ENCODE peak calls at places on chromosomes 11 and 22, in seven cellular contexts. L is H1, T is HepG2, U is SK-N-SH, G is GM12891, I is K562, F is GM12878. M is an unnamed sample.

GRCh38 chr11:115613986-115614625 is 109.9 kb upstream of the CADM1 start:
- DNase-seq in L (no peak), U (no peak), G (no peak), T (peak), F (no peak), I (no peak), M (no peak)

GRCh38 chr22:27670701-27671412 is 130.7 kb downstream of the MN1 start:
- DNase-seq in F (no peak), U (no peak), L (peak), I (peak), G (no peak), T (peak), M (no peak)

GRCh38 chr11:17828311-17828751 is 93.8 kb downstream of the KCNC1 start:
- DNase-seq in I (no peak), L (no peak), T (no peak), U (no peak), G (no peak), F (no peak), M (no peak)

GRCh38 chr11:19984048-19984742 is 176.1 kb downstream of the DBX1 start:
- DNase-seq in G (no peak), L (no peak), F (no peak), T (no peak), I (no peak), U (no peak), M (no peak)

GRCh38 chr11:66172146-66172545 is 96.3 kb upstream of the RAB1B start:
- DNase-seq in I (no peak), G (no peak), T (no peak), U (no peak), L (no peak), F (no peak), M (no peak)

GRCh38 chr11:122267602-122268001 is 151.6 kb upstream of the BLID start:
- DNase-seq in G (no peak), L (no peak), I (no peak), F (no peak), U (peak), T (no peak), M (no peak)

GRCh38 chr11:130554241-130555055 is 106.0 kb downstream of the ADAMTS15 start:
- DNase-seq in U (no peak), L (no peak), G (no peak), I (no peak), T (no peak), F (no peak), M (no peak)

GRCh38 chr11:36037031-36037430 is 93.2 kb downstream of the LDLRAD3 start:
- DNase-seq in G (no peak), I (no peak), L (no peak), F (no peak), U (no peak), T (no peak), M (no peak)

GRCh38 chr11:68412593-68413475 is 47.7 kb upstream of the PPP6R3 start:
- DNase-seq in L (no peak), T (no peak), I (no peak), U (no peak), F (peak), G (no peak), M (peak)

GRCh38 chr22:36659762-36660509 is 43.6 kb downstream of the CACNG2 start:
- DNase-seq in L (no peak), G (no peak), I (peak), F (no peak), T (peak), U (peak), M (peak)

GRCh38 chr11:130671801-130672700 is 223.6 kb downstream of the ADAMTS15 start:
- DNase-seq in I (no peak), G (no peak), F (no peak), L (no peak), U (peak), T (no peak), M (no peak)

GRCh38 chr22:46390652-46391301 is 55.3 kb downstream of the TRMU start:
- DNase-seq in I (peak), U (peak), L (no peak), G (no peak), T (peak), F (no peak), M (no peak)

GRCh38 chr22:37627545-37627944 is 11.9 kb upstream of the SH3BP1 start:
- DNase-seq in I (no peak), T (no peak), L (no peak), F (no peak), U (no peak), G (no peak), M (no peak)

GRCh38 chr22:44620129-44620840 is 81.7 kb upstream of the PRR5 start:
- DNase-seq in G (no peak), L (peak), U (peak), T (peak), I (peak), F (no peak), M (no peak)

GRCh38 chr11:45148276-45148675 is 1.8 kb downstream of the PRDM11 start:
- DNase-seq in I (no peak), T (no peak), G (no peak), F (no peak), U (no peak), L (no peak), M (no peak)

GRCh38 chr11:34405079-34405858 is 33.5 kb upstream of the CAT start:
- DNase-seq in F (peak), U (no peak), G (no peak), L (no peak), T (no peak), I (no peak), M (no peak)

GRCh38 chr11:4983851-4984250 is 10.8 kb upstream of the OR51L1 start:
- DNase-seq in I (no peak), G (no peak), F (no peak), U (no peak), T (no peak), L (no peak), M (no peak)

GRCh38 chr11:18776324-18776723 is 15.3 kb downstream of the PTPN5 start:
- DNase-seq in F (no peak), G (no peak), L (no peak), U (no peak), T (no peak), I (no peak), M (no peak)

GRCh38 chr11:63589000-63589399 is 25.2 kb downstream of the PLAAT3 start:
- DNase-seq in F (no peak), U (no peak), L (no peak), I (no peak), G (no peak), T (no peak), M (no peak)

GRCh38 chr11:93089474-93090102 is 108.2 kb downstream of the SLC36A4 start:
- DNase-seq in F (no peak), G (no peak), L (no peak), I (no peak), T (peak), U (no peak), M (no peak)

GRCh38 chr11:704799-705645 is 1.0 kb upstream of the EPS8L2 start:
- DNase-seq in T (peak), F (no peak), I (no peak), L (no peak), G (no peak), U (peak), M (no peak)

GRCh38 chr22:36332623-36333331 is 55.0 kb downstream of the MYH9 start:
- DNase-seq in L (no peak), I (no peak), G (no peak), T (no peak), U (no peak), F (peak), M (peak)

GRCh38 chr22:39832627-39833074 is 60.9 kb downstream of the ENTHD1 start:
- DNase-seq in U (no peak), G (no peak), I (peak), F (no peak), T (no peak), L (no peak), M (no peak)

GRCh38 chr11:62925745-62926668 is 4.8 kb upstream of the CHRM1 start:
- DNase-seq in T (no peak), L (no peak), I (no peak), F (no peak), U (no peak), G (no peak), M (no peak)

GRCh38 chr22:43155789-43156188 is 4.4 kb downstream of the TSPO start:
- DNase-seq in G (no peak), T (no peak), U (no peak), F (no peak), L (no peak), I (no peak), M (no peak)

GRCh38 chr22:20015971-20016733 is 471 bp downstream of the ARVCF start:
- DNase-seq in T (peak), L (no peak), F (no peak), U (peak), G (no peak), I (peak), M (no peak)

GRCh38 chr11:69966583-69966835 is 111.6 kb upstream of the ANO1 start:
- DNase-seq in I (no peak), G (no peak), T (no peak), F (no peak), U (no peak), L (no peak), M (no peak)

GRCh38 chr11:73135346-73136284 is 6.5 kb downstream of the FCHSD2 start:
- DNase-seq in T (no peak), G (no peak), F (no peak), U (no peak), I (no peak), L (no peak), M (no peak)

GRCh38 chr22:44448271-44448780 is 49.7 kb downstream of the RTL6 start:
- DNase-seq in F (no peak), I (no peak), L (no peak), T (no peak), U (peak), G (no peak), M (no peak)

GRCh38 chr11:108871867-108872266 is 207.0 kb downstream of the DDX10 start:
- DNase-seq in F (no peak), U (no peak), L (no peak), T (no peak), I (no peak), G (no peak), M (no peak)

GRCh38 chr11:9092085-9092484 is 686 bp upstream of the SCUBE2 start:
- DNase-seq in G (no peak), I (no peak), L (no peak), U (no peak), F (no peak), T (no peak), M (no peak)
- TF ChIP-seq TAF1 in G (no peak), I (no peak), L (no peak), U (no peak), F (no peak), T (no peak), M (no peak)

DNA sequence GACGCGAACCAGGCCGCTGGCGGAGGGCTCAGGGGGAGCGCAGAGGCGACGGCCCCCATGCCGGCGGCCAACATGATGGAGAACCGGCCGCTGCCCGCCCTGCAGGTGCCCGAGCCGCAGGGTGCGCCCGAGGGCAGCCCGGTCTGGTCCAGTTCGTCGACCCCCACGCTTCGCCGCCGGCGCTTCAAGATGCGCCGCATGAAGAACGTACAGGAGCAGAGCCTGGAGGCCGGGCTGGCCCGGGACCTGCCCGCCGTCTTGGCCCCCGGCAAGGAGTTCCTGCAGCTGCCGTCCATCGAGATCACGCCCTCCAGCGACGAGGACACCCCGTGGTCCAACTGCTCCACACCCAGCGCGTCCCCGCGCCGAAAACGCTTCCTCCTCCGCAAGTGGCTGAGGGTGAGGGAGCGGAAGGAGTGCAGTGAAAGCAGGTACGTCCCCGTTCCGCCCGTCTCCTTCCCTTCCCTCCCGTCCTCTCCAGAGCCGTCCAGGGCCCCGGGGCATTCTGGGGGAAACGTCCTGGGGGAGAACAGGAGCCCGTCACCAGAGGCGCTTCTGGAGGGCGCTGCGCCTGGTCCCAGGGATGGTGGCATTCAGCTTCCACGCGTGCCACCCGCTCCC is 777 bp downstream of the GRAMD1B start:
- DNase-seq in L (no peak), F (no peak), G (peak), U (no peak), I (no peak), T (no peak), M (peak)
- TF ChIP-seq POLR2AphosphoS5 in L (no peak), F (no peak), G (no peak), U (no peak), I (no peak), T (no peak), M (peak)

GRCh38 chr11:94549166-94549565 is 5.4 kb downstream of the FUT4 start:
- DNase-seq in G (no peak), F (no peak), L (no peak), I (peak), T (no peak), U (no peak), M (no peak)
- TF ChIP-seq TAF1 in G (no peak), F (no peak), L (no peak), I (no peak), T (no peak), U (no peak), M (no peak)

GRCh38 chr22:48567213-48567975 is 1260.3 kb downstream of the BRD1 start:
- DNase-seq in T (no peak), G (no peak), F (no peak), I (no peak), L (no peak), U (peak), M (no peak)
- TF ChIP-seq POLR2AphosphoS5 in T (no peak), G (no peak), F (no peak), I (no peak), L (no peak), U (no peak), M (no peak)

GRCh38 chr11:128934926-128935325 is 7.7 kb downstream of the TP53AIP1 start:
- DNase-seq in I (no peak), G (no peak), L (no peak), T (no peak), U (no peak), F (no peak), M (no peak)

GRCh38 chr11:128931661-128932060 is 11.0 kb downstream of the TP53AIP1 start:
- DNase-seq in G (no peak), I (no peak), F (no peak), L (no peak), U (no peak), T (no peak), M (no peak)

GRCh38 chr11:128936546-128937275 is 6.0 kb downstream of the TP53AIP1 start:
- DNase-seq in F (no peak), I (no peak), U (no peak), T (peak), L (peak), G (no peak), M (no peak)

GRCh38 chr11:128933481-128934178 is 9.0 kb downstream of the TP53AIP1 start:
- DNase-seq in G (no peak), I (no peak), T (no peak), F (no peak), L (no peak), U (no peak), M (no peak)

DNA sequence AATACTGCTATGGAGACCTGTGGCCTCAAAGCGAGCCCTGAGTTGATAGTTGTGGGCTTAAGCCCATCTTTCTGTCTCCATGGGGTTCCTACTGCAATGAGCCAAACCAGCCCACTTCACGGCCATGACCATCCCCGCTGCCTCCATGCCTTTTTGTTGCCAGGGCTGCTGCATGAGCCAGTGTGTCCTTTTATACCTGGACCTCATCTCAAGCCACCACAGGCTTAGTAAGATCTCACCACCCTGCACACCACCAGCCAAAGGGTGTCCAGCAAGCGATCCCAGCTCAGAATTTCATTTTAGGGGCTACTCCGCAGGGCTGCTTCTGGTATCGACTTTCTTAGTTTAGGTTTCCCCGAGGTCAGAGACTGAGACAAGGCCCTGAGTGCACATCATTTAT is 8.3 kb downstream of the TP53AIP1 start:
- DNase-seq in T (no peak), L (no peak), F (no peak), U (no peak), G (no peak), I (no peak), M (no peak)
- TF ChIP-seq TAF1 in T (no peak), L (no peak), F (no peak), U (no peak), G (no peak), I (no peak), M (no peak)

GRCh38 chr11:67412495-67413179 is 2.8 kb upstream of the CARNS1 start:
- DNase-seq in F (no peak), T (no peak), I (no peak), U (no peak), L (no peak), G (no peak), M (no peak)
- TF ChIP-seq POLR2AphosphoS5 in F (no peak), T (no peak), I (no peak), U (no peak), L (no peak), G (no peak), M (no peak)